ENCODE peak calls at places on chromosome 12, in six cellular contexts. I is ovary, K is PC-9, S is esophagus squamous epithelium, D is Panc1, P is transverse colon. N is an unnamed sample. For H3K36me3, the result is how much of the 10 kb centered on the place peaks cover.

GRCh38 chr12:92467886-92468285 is 234.9 kb upstream of the PLEKHG7 start:
- DNase-seq in I (no peak), K (peak), S (no peak), D (no peak), P (no peak), N (peak)

GRCh38 chr12:52870361-52871290 is 21.8 kb upstream of the KRT78 start:
- DNase-seq in I (no peak), K (peak), S (no peak), D (no peak), P (peak), N (peak)

GRCh38 chr12:90086281-90086680 is 377.6 kb upstream of the ATP2B1 start:
- DNase-seq in I (no peak), K (no peak), S (no peak), D (no peak), P (no peak), N (peak)

GRCh38 chr12:112169966-112170365 is 44.6 kb downstream of the TRAFD1 start:
- DNase-seq in I (no peak), K (no peak), S (no peak), D (no peak), P (no peak), N (no peak)

GRCh38 chr12:122870867-122871664 is 24.9 kb downstream of the VPS37B start:
- DNase-seq in I (no peak), K (no peak), S (no peak), D (no peak), P (peak), N (no peak)

GRCh38 chr12:55891310-55891709 is 36.4 kb downstream of the PYM1 start:
- DNase-seq in I (no peak), K (no peak), S (no peak), D (no peak), P (no peak), N (no peak)

GRCh38 chr12:6352198-6353173 is 10.6 kb upstream of the TNFRSF1A start:
- DNase-seq in I (no peak), K (no peak), S (no peak), D (no peak), P (no peak), N (no peak)

GRCh38 chr12:5480218-5480952 is 48.5 kb downstream of the NTF3 start:
- DNase-seq in I (no peak), K (no peak), S (no peak), D (no peak), P (no peak), N (no peak)

GRCh38 chr12:80187660-80188090 is 88.3 kb downstream of the OTOGL start:
- DNase-seq in I (peak), K (peak), S (no peak), D (no peak), P (no peak), N (peak)

GRCh38 chr12:66194122-66194521 is 5.1 kb downstream of the IRAK3 start:
- DNase-seq in I (no peak), K (no peak), S (no peak), D (no peak), P (no peak), N (no peak)

GRCh38 chr12:52821826-52822660 is 8.1 kb upstream of the KRT4 start:
- DNase-seq in I (no peak), K (peak), S (no peak), D (no peak), P (peak), N (no peak)

GRCh38 chr12:108833355-108833733 is 24.0 kb downstream of the SSH1 start:
- DNase-seq in I (no peak), K (peak), S (no peak), D (no peak), P (no peak), N (peak)

GRCh38 chr12:98939350-98939749 is 294.3 kb downstream of the APAF1 start:
- DNase-seq in I (no peak), K (no peak), S (no peak), D (no peak), P (no peak), N (peak)

GRCh38 chr12:94545937-94546771 is 86.5 kb upstream of the CEP83 start:
- DNase-seq in I (peak), K (peak), S (no peak), D (peak), P (peak), N (peak)

GRCh38 chr12:18706798-18707197 is 31.0 kb downstream of the PLCZ1 start:
- DNase-seq in I (no peak), K (no peak), S (no peak), D (no peak), P (no peak), N (no peak)

GRCh38 chr12:88665051-88665450 is 84.8 kb upstream of the KITLG start:
- DNase-seq in I (no peak), K (no peak), S (no peak), D (no peak), P (no peak), N (peak)

DNA sequence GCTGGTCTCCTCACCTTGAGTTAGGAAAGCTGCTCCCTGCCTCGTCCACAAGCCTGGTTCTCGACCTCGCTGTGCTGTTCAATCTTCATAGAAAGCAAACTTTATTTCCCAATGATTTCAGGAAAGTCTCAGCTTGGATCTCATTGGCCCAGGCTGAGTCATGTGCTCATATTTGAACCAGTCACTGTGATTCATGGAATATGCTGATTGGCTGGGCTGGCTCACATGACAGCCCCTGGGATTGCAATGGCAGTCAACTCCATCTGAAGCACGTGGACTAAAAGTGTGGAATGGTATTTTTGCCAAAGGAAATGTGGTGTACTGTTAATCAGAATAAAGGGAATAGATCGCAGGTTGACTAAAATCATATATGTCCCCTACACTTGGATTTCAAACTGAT is 396.6 kb downstream of the AACS start:
- DNase-seq in I (no peak), K (no peak), S (no peak), D (no peak), P (no peak), N (no peak)
- TF ChIP-seq CTCF in I (no peak), K (no peak), S (no peak), D (no peak), P (no peak), N (no peak)

DNA sequence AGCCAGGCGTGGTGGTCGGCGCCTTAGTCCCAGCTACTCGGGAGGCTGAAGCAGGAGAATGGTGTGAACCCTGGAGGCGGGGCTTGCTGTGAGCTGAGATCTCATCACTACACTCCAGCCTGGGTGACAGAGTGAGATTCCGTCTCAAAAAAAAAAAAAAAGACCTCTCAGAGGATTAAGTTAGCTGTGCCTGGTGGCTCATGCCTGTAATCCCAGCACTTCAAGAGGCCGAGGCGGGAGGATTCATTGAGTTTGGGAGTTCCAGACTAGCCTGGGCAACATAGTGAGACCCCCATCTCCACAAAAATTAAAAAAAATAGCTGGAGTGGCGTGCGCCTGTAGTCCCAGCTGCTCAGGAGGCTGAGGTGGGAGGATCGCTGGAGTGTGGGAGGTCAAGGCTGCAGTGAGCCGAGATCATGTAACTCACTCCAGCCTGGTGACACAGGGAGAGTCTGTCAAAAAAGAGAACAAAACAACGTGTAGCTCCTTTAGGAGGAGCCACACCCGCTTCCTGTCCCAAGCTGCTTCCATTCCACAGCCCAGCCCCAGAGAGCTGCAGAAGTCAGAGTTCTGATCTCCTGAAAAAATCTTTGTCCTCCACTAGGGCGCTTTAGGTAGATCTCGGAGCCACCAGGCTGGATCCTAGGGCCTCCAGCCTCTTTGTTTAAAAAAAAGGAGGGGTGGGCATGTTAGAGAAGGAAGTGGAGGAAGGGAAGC is 11.5 kb upstream of the ULK1 start:
- DNase-seq in I (no peak), K (peak), S (no peak), D (no peak), P (no peak), N (no peak)
- H3K36me3 ChIP-seq in I (under half), K (under half), S (under half), D (under half), P (under half), N (under half)

GRCh38 chr12:104575442-104575841 is 118.7 kb downstream of the CHST11 start:
- DNase-seq in I (no peak), K (no peak), S (no peak), D (no peak), P (peak), N (no peak)
- TF ChIP-seq CTCF in I (no peak), K (no peak), S (no peak), D (no peak), P (no peak), N (no peak)

GRCh38 chr12:8771072-8771471 is 51.3 kb upstream of the A2ML1 start:
- DNase-seq in I (no peak), K (no peak), S (no peak), D (no peak), P (no peak), N (no peak)
- H3K36me3 ChIP-seq in I (under half), K (under half), S (under half), D (under half), P (under half), N (under half)

DNA sequence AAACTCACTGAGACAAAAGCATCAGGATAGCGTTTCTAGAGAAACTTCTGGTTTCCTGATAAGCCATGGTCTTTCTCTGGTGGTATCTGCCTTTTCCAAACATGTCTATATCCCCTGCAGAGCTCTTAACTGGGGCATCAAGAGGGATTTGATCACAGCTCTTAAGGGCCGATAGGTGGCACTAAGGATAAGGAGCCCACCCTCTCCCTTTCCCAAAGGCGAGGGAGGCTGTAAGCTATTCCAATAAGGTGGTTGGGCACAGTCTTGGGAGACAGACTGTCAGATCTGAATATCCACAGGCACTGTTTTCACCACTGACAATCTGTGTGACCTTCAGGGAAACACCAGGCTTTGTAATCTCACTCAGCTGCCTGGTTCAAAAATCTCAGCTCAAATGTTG is 206.0 kb downstream of the ADGRD1 start:
- DNase-seq in I (no peak), K (no peak), S (no peak), D (no peak), P (no peak), N (no peak)
- TF ChIP-seq CTCF in I (no peak), K (no peak), S (no peak), D (peak), P (no peak), N (no peak)

GRCh38 chr12:109912790-109913189 is 12.7 kb downstream of the TCHP start:
- DNase-seq in I (no peak), K (no peak), S (no peak), D (no peak), P (no peak), N (no peak)
- H3K36me3 ChIP-seq in I (under half), K (under half), S (under half), D (under half), P (under half), N (under half)

DNA sequence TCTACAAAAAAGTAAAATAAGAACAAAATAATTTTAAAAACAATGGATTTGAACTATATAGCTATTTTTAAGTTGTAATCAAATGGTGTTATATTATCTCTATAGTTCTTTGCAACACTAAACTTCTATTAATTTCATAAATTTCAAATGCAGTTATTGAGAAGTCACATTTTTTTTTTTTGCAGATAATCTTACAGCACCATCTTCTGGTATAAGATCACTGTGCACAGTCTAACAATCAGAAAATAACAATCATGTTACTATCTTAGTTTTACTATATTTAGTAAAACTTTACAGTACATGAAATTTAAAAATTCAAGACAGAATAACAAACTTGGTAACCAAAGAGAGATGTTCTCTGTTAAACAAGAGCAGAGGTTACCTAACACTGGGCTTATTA is 40.6 kb downstream of the GXYLT1 start:
- DNase-seq in I (no peak), K (no peak), S (no peak), D (no peak), P (no peak), N (no peak)
- TF ChIP-seq CTCF in I (no peak), K (peak), S (no peak), D (no peak), P (no peak), N (no peak)

GRCh38 chr12:34384693-34385092 is 362.4 kb downstream of the ALG10 start:
- DNase-seq in I (no peak), K (no peak), S (no peak), D (no peak), P (no peak), N (no peak)
- H3K36me3 ChIP-seq in I (under half), K (under half), S (under half), D (under half), P (under half), N (under half)